ENCODE peak calls at places on chromosome 15, in six cellular contexts. T is H1, V is K562, M is HCT116, O is HepG2, Y is GM12878. R is an unnamed sample.
A peak's percentile ranks its signal among the peaks of the same experiment; 100 is the strongest.

GRCh38 chr15:58842713-58843396 is 71.8 kb downstream of the MINDY2 start:
- DNase-seq in T (no peak), V (no peak), M (no peak), O (no peak), Y (peak; percentile 21), R (no peak)

GRCh38 chr15:37056168-37056893 is 44.0 kb downstream of the MEIS2 start:
- DNase-seq in T (no peak), V (peak; percentile 12), M (no peak), O (no peak), Y (no peak), R (no peak)

GRCh38 chr15:35466476-35466875 is 79.5 kb downstream of the DPH6 start:
- DNase-seq in T (no peak), V (no peak), M (no peak), O (no peak), Y (no peak), R (no peak)

GRCh38 chr15:48393650-48394049 is 62.4 kb downstream of the DUT start:
- DNase-seq in T (no peak), V (no peak), M (no peak), O (no peak), Y (no peak), R (no peak)

GRCh38 chr15:74191798-74192197 is 10.8 kb downstream of the STRA6 start:
- DNase-seq in T (no peak), V (no peak), M (no peak), O (no peak), Y (no peak), R (no peak)

GRCh38 chr15:77642793-77643430 is 10.2 kb upstream of the LINGO1 start:
- DNase-seq in T (no peak), V (no peak), M (no peak), O (peak; percentile 9), Y (no peak), R (no peak)

GRCh38 chr15:88982304-88982945 is 69.2 kb upstream of the MFGE8 start:
- DNase-seq in T (no peak), V (no peak), M (no peak), O (no peak), Y (peak; percentile 83), R (no peak)

GRCh38 chr15:43528542-43529007 is 11.2 kb downstream of the MAP1A start:
- DNase-seq in T (no peak), V (no peak), M (no peak), O (no peak), Y (no peak), R (no peak)

GRCh38 chr15:100186960-100187359 is 154.8 kb downstream of the ADAMTS17 start:
- DNase-seq in T (no peak), V (no peak), M (no peak), O (no peak), Y (no peak), R (no peak)

GRCh38 chr15:45522931-45523331 is 376 bp upstream of the SLC30A4 start:
- DNase-seq in T (no peak), V (no peak), M (no peak), O (no peak), Y (no peak), R (no peak)

GRCh38 chr15:42392309-42393024 is 33.2 kb downstream of the CAPN3 start:
- DNase-seq in T (no peak), V (no peak), M (no peak), O (peak; percentile 98), Y (no peak), R (no peak)

GRCh38 chr15:97547381-97547780 is 413.1 kb upstream of the ARRDC4 start:
- DNase-seq in T (no peak), V (no peak), M (no peak), O (no peak), Y (no peak), R (no peak)

GRCh38 chr15:80059786-80060489 is 462 bp downstream of the ZFAND6 start:
- DNase-seq in T (peak; percentile 27), V (peak; percentile 91), M (peak; percentile 32), O (peak; percentile 24), Y (no peak), R (peak; percentile 44)

GRCh38 chr15:92277776-92278175 is 115.9 kb upstream of the ST8SIA2 start:
- DNase-seq in T (no peak), V (no peak), M (peak; percentile 12), O (no peak), Y (no peak), R (no peak)

GRCh38 chr15:35000511-35000910 is 12.4 kb upstream of the ZNF770 start:
- DNase-seq in T (no peak), V (no peak), M (peak; percentile 76), O (no peak), Y (no peak), R (no peak)

GRCh38 chr15:33476076-33476475 is 165.3 kb downstream of the RYR3 start:
- DNase-seq in T (no peak), V (no peak), M (no peak), O (no peak), Y (no peak), R (no peak)

GRCh38 chr15:101445562-101446526 is 43.7 kb downstream of the PCSK6 start:
- DNase-seq in T (no peak), V (no peak), M (no peak), O (peak; percentile 87), Y (no peak), R (no peak)

GRCh38 chr15:76696840-76697239 is 208.3 kb downstream of the SCAPER start:
- DNase-seq in T (no peak), V (no peak), M (no peak), O (no peak), Y (no peak), R (no peak)

GRCh38 chr15:32864841-32865240 is 147.0 kb downstream of the GREM1 start:
- DNase-seq in T (no peak), V (no peak), M (no peak), O (no peak), Y (no peak), R (no peak)

GRCh38 chr15:77180757-77181156 is 109.8 kb upstream of the TSPAN3 start:
- DNase-seq in T (no peak), V (no peak), M (no peak), O (no peak), Y (no peak), R (no peak)

GRCh38 chr15:93173369-93173768 is 84.4 kb upstream of the RGMA start:
- DNase-seq in T (no peak), V (no peak), M (no peak), O (no peak), Y (no peak), R (no peak)

GRCh38 chr15:50162988-50163718 is 18.8 kb upstream of the SLC27A2 start:
- DNase-seq in T (no peak), V (no peak), M (peak; percentile 69), O (peak; percentile 56), Y (no peak), R (no peak)

DNA sequence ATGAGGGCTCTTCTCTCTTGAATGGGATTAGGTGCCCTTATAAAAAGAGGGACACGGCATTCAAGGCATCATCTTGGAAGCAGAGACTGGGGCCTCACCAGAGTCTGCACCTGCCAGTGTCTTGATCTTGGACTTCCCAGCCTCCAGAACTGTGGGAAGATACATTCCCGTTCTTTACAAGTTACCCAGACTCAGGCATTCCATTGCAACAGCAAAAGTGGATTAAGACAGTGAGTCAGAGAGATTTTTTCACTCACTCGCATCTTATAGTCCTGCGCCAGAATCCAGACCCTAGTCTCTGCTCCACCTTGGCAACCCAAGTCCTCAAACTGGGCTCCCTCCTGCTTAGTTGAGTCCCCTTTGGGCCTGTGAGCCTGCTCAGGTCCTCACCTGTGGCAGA is 2.7 kb downstream of the LCTL start:
- DNase-seq in T (no peak), V (no peak), M (no peak), O (no peak), Y (no peak), R (no peak)
- TF ChIP-seq ZNF274 in T (no peak), V (no peak), M (no peak), O (no peak), Y (no peak), R (no peak)

DNA sequence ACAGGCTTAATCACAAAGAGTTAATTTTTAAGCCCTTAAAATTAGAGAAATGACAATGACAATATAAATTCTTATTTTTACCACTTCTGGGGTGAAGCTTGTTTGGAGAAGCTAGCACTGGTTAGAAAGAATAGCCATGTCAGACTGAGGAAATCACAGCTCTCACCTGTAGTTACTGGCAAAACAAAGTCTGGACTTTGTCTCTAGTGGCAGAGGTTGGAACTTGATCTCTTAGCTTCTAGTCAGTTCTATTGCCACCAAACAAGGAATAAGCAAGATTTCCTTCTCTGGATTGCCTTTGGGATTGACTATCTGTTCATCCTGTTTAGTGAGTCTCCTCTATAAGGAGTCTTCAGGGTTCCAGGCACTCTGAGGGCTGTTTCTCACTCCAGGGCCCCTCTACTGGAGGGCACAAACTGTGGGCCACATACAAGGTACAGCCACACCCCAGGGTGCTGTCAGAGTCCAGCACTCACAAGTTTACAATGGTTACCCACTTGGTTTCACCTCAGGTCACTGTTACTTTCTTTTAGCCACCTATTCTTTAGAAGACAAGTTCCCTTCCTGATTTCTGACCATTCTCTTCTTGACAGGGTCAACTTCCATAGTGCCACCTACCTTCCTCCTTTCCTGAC is 426.6 kb upstream of the THBS1 start:
- DNase-seq in T (no peak), V (peak; percentile 10), M (no peak), O (peak; percentile 27), Y (no peak), R (no peak)
- H3K4me1 ChIP-seq in T (no peaks in the 10 kb centered on the region), V (no peaks in the 10 kb centered on the region), M (no peaks in the 10 kb centered on the region), O (peaks cover 45% of the 10 kb centered on the region), Y (no peaks in the 10 kb centered on the region), R (no peaks in the 10 kb centered on the region)

DNA sequence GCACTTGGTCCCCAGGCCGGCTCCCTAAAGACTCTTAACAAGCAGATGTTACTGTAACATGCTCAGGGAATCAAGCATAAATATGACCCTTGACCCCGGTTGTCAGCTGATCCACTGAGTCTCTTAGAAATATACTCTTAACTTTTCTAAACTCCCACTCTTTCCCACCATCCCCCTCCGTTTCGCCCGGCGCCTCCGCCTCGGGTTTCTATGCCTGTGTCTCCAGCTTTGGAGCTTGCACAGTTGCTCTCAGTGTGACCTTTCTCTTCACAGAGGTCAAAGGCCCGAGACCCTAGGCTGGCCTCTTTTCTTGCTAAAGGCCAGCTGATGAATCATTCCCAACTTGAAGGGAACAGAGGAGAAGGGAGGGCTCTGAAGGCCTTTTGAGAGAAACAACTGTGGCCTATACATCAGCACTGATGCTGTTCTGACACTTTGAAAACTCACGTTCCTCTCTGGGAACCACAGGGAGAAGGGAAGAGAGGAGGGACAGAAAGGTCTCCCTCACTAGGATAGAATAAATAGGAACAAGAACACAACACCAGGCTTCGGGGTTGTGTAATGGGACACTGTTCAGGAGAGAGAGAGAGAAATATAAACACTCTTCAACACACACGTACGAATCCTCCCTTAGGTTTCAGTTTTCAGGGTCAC is 484.5 kb upstream of the NR2F2 start:
- DNase-seq in T (no peak), V (no peak), M (no peak), O (no peak), Y (no peak), R (no peak)
- TF ChIP-seq ZNF274 in T (no peak), V (no peak), M (no peak), O (no peak), Y (no peak), R (no peak)

GRCh38 chr15:60583946-60584345 is 105.0 kb upstream of the ICE2 start:
- DNase-seq in T (no peak), V (no peak), M (no peak), O (peak; percentile 62), Y (no peak), R (no peak)

GRCh38 chr15:60580650-60581415 is 101.9 kb upstream of the ICE2 start:
- DNase-seq in T (no peak), V (no peak), M (no peak), O (peak; percentile 72), Y (no peak), R (no peak)

GRCh38 chr15:60582370-60583036 is 103.6 kb upstream of the ICE2 start:
- DNase-seq in T (no peak), V (no peak), M (no peak), O (peak; percentile 45), Y (no peak), R (no peak)

GRCh38 chr15:60584355-60585023 is 105.5 kb upstream of the ICE2 start:
- DNase-seq in T (no peak), V (no peak), M (no peak), O (no peak), Y (no peak), R (no peak)

GRCh38 chr15:60583194-60583593 is 104.3 kb upstream of the ICE2 start:
- DNase-seq in T (no peak), V (no peak), M (no peak), O (no peak), Y (no peak), R (no peak)
- H3K4me1 ChIP-seq in T (peaks cover 10% of the 10 kb centered on the region), V (no peaks in the 10 kb centered on the region), M (no peaks in the 10 kb centered on the region), O (peaks cover 95% of the 10 kb centered on the region), Y (peaks cover 62% of the 10 kb centered on the region), R (no peaks in the 10 kb centered on the region)

R was measured in NT2/D1.